ENCODE peak calls at places on chromosomes 12 and 14, in five cellular contexts. One of them, this sample, is unnamed.

GRCh38 chr12:19010726-19011125 is 118.8 kb upstream of the PLEKHA5 start:
- DNase-seq in HepG2: no peak
- DNase-seq in GM12878: no peak
- DNase-seq in K562: no peak
- DNase-seq in H1: no peak
- DNase-seq in this sample: no peak

GRCh38 chr12:92007787-92008186 is 137.9 kb downstream of the BTG1 start:
- DNase-seq in GM12878: no peak
- DNase-seq in H1: no peak
- DNase-seq in K562: no peak
- DNase-seq in HepG2: no peak
- DNase-seq in this sample: no peak

GRCh38 chr12:67034110-67034879 is 234.9 kb upstream of the CAND1 start:
- DNase-seq in HepG2: no peak
- DNase-seq in H1: no peak
- DNase-seq in K562: no peak
- DNase-seq in GM12878: no peak
- DNase-seq in this sample: no peak

GRCh38 chr14:104792101-104792884 is 3.3 kb downstream of the AKT1 start:
- DNase-seq in K562: no peak
- DNase-seq in HepG2: no peak
- DNase-seq in H1: no peak
- DNase-seq in GM12878: no peak
- DNase-seq in this sample: no peak

GRCh38 chr12:75526655-75527511 is 15.5 kb upstream of the KRR1 start:
- DNase-seq in HepG2: peak; percentile 45
- DNase-seq in K562: peak; percentile 52
- DNase-seq in GM12878: peak; percentile 54
- DNase-seq in H1: no peak
- DNase-seq in this sample: peak; percentile 40

GRCh38 chr14:91281346-91281745 is 36.8 kb upstream of the GPR68 start:
- DNase-seq in HepG2: no peak
- DNase-seq in GM12878: no peak
- DNase-seq in K562: no peak
- DNase-seq in H1: no peak
- DNase-seq in this sample: no peak

GRCh38 chr12:120229071-120229582 is 28.2 kb upstream of the RPLP0 start:
- DNase-seq in K562: peak; percentile 97
- DNase-seq in H1: no peak
- DNase-seq in HepG2: peak; percentile 67
- DNase-seq in GM12878: no peak
- DNase-seq in this sample: no peak

GRCh38 chr12:68119724-68120211 is 39.8 kb downstream of the IFNG start:
- DNase-seq in HepG2: no peak
- DNase-seq in H1: no peak
- DNase-seq in GM12878: peak; percentile 73
- DNase-seq in K562: no peak
- DNase-seq in this sample: no peak

GRCh38 chr14:59126714-59127436 is 61.6 kb upstream of the DAAM1 start:
- DNase-seq in H1: no peak
- DNase-seq in HepG2: peak; percentile 61
- DNase-seq in K562: peak; percentile 55
- DNase-seq in GM12878: no peak
- DNase-seq in this sample: peak; percentile 61

GRCh38 chr12:106769078-106769477 is 5.4 kb upstream of the RIC8B start:
- DNase-seq in H1: peak; percentile 46
- DNase-seq in GM12878: no peak
- DNase-seq in K562: no peak
- DNase-seq in HepG2: peak; percentile 66
- DNase-seq in this sample: no peak

GRCh38 chr12:14554281-14555008 is 13.2 kb downstream of the PLBD1 start:
- DNase-seq in H1: no peak
- DNase-seq in K562: peak; percentile 44
- DNase-seq in HepG2: no peak
- DNase-seq in GM12878: no peak
- DNase-seq in this sample: peak; percentile 13

GRCh38 chr14:56794557-56795283 is 15.6 kb downstream of the OTX2 start:
- DNase-seq in HepG2: no peak
- DNase-seq in GM12878: no peak
- DNase-seq in H1: peak; percentile 81
- DNase-seq in K562: no peak
- DNase-seq in this sample: no peak

GRCh38 chr12:22271036-22271435 is 63.5 kb downstream of the ST8SIA1 start:
- DNase-seq in GM12878: no peak
- DNase-seq in K562: no peak
- DNase-seq in H1: no peak
- DNase-seq in HepG2: no peak
- DNase-seq in this sample: no peak

GRCh38 chr12:93848453-93849120 is 171.4 kb downstream of the CRADD start:
- DNase-seq in HepG2: no peak
- DNase-seq in H1: no peak
- DNase-seq in K562: no peak
- DNase-seq in GM12878: no peak
- DNase-seq in this sample: no peak

GRCh38 chr12:14960548-14961465 is 594 bp downstream of the ARHGDIB start:
- DNase-seq in HepG2: no peak
- DNase-seq in K562: peak; percentile 37
- DNase-seq in GM12878: no peak
- DNase-seq in H1: no peak
- DNase-seq in this sample: no peak

GRCh38 chr12:48917857-48918537 is 7.3 kb downstream of the FKBP11 start:
- DNase-seq in K562: no peak
- DNase-seq in H1: no peak
- DNase-seq in GM12878: no peak
- DNase-seq in HepG2: no peak
- DNase-seq in this sample: no peak

GRCh38 chr14:70707138-70708038 is 65.7 kb downstream of the TTC9 start:
- DNase-seq in H1: no peak
- DNase-seq in GM12878: peak; percentile 93
- DNase-seq in K562: peak; percentile 3
- DNase-seq in HepG2: peak; percentile 93
- DNase-seq in this sample: peak; percentile 27

GRCh38 chr12:127650626-127651025 is 616.3 kb upstream of the TMEM132C start:
- DNase-seq in GM12878: no peak
- DNase-seq in H1: no peak
- DNase-seq in K562: no peak
- DNase-seq in HepG2: no peak
- DNase-seq in this sample: no peak

GRCh38 chr12:25958254-25959068 is at the start of gene RASSF8:
- DNase-seq in GM12878: no peak
- DNase-seq in K562: peak; percentile 64
- DNase-seq in HepG2: peak; percentile 23
- DNase-seq in H1: peak; percentile 79
- DNase-seq in this sample: no peak

GRCh38 chr12:27973487-27973890 is 956 bp upstream of the PTHLH start:
- DNase-seq in HepG2: no peak
- DNase-seq in GM12878: no peak
- DNase-seq in K562: no peak
- DNase-seq in H1: no peak
- DNase-seq in this sample: no peak

GRCh38 chr14:102760485-102761193 is 16.6 kb upstream of the TRAF3 start:
- DNase-seq in GM12878: no peak
- DNase-seq in K562: no peak
- DNase-seq in H1: peak; percentile 74
- DNase-seq in HepG2: no peak
- DNase-seq in this sample: no peak

GRCh38 chr12:93889516-93890202 is 212.5 kb downstream of the CRADD start:
- DNase-seq in HepG2: no peak
- DNase-seq in H1: no peak
- DNase-seq in GM12878: no peak
- DNase-seq in K562: no peak
- DNase-seq in this sample: no peak

GRCh38 chr14:35419429-35419841 is 14.9 kb upstream of the NFKBIA start:
- DNase-seq in GM12878: no peak
- DNase-seq in H1: no peak
- DNase-seq in HepG2: peak; percentile 52
- DNase-seq in K562: no peak
- DNase-seq in this sample: no peak

GRCh38 chr14:20750194-20750593 is 4.5 kb downstream of the EDDM3A start:
- DNase-seq in K562: no peak
- DNase-seq in GM12878: no peak
- DNase-seq in HepG2: no peak
- DNase-seq in H1: no peak
- DNase-seq in this sample: no peak

GRCh38 chr12:52032797-52033505 is 18.3 kb upstream of the NR4A1 start:
- DNase-seq in H1: peak; percentile 90
- DNase-seq in GM12878: peak; percentile 55
- DNase-seq in K562: peak; percentile 96
- DNase-seq in HepG2: peak; percentile 90
- DNase-seq in this sample: peak; percentile 89

GRCh38 chr12:33472299-33472698 is 32.7 kb upstream of the SYT10 start:
- DNase-seq in GM12878: no peak
- DNase-seq in HepG2: no peak
- DNase-seq in H1: no peak
- DNase-seq in K562: no peak
- DNase-seq in this sample: no peak

GRCh38 chr14:90491221-90491867 is 94.5 kb downstream of the CALM1 start:
- DNase-seq in GM12878: no peak
- DNase-seq in H1: peak; percentile 39
- DNase-seq in HepG2: no peak
- DNase-seq in K562: no peak
- DNase-seq in this sample: no peak

GRCh38 chr12:65631621-65632111 is 192.6 kb upstream of the HMGA2 start:
- DNase-seq in H1: no peak
- DNase-seq in GM12878: no peak
- DNase-seq in HepG2: peak; percentile 91
- DNase-seq in K562: no peak
- DNase-seq in this sample: peak; percentile 97

GRCh38 chr14:38951451-38951850 is 151.6 kb downstream of the SEC23A start:
- DNase-seq in GM12878: no peak
- DNase-seq in HepG2: no peak
- DNase-seq in H1: no peak
- DNase-seq in K562: no peak
- DNase-seq in this sample: no peak

GRCh38 chr14:24814944-24815343 is 181.0 kb upstream of the GZMB start:
- DNase-seq in HepG2: no peak
- DNase-seq in K562: no peak
- DNase-seq in H1: no peak
- DNase-seq in GM12878: no peak
- DNase-seq in this sample: no peak

GRCh38 chr14:24816011-24816928 is 182.3 kb upstream of the GZMB start:
- DNase-seq in K562: no peak
- DNase-seq in GM12878: no peak
- DNase-seq in HepG2: peak; percentile 100
- DNase-seq in H1: no peak
- DNase-seq in this sample: no peak

GRCh38 chr14:24815543-24815942 is 181.6 kb upstream of the GZMB start:
- DNase-seq in HepG2: no peak
- DNase-seq in H1: no peak
- DNase-seq in K562: no peak
- DNase-seq in GM12878: no peak
- DNase-seq in this sample: no peak

GRCh38 chr14:24813819-24814259 is 179.8 kb upstream of the GZMB start:
- DNase-seq in K562: no peak
- DNase-seq in H1: no peak
- DNase-seq in HepG2: peak; percentile 76
- DNase-seq in GM12878: no peak
- DNase-seq in this sample: no peak

GRCh38 chr14:24813089-24813815 is 179.3 kb upstream of the GZMB start:
- DNase-seq in H1: no peak
- DNase-seq in GM12878: no peak
- DNase-seq in K562: no peak
- DNase-seq in HepG2: no peak
- DNase-seq in this sample: no peak
- TF ChIP-seq ZNF274 in H1: no peak
- TF ChIP-seq ZNF274 in GM12878: no peak
- TF ChIP-seq ZNF274 in K562: no peak
- TF ChIP-seq ZNF274 in HepG2: no peak
- TF ChIP-seq ZNF274 in this sample: no peak

DNA sequence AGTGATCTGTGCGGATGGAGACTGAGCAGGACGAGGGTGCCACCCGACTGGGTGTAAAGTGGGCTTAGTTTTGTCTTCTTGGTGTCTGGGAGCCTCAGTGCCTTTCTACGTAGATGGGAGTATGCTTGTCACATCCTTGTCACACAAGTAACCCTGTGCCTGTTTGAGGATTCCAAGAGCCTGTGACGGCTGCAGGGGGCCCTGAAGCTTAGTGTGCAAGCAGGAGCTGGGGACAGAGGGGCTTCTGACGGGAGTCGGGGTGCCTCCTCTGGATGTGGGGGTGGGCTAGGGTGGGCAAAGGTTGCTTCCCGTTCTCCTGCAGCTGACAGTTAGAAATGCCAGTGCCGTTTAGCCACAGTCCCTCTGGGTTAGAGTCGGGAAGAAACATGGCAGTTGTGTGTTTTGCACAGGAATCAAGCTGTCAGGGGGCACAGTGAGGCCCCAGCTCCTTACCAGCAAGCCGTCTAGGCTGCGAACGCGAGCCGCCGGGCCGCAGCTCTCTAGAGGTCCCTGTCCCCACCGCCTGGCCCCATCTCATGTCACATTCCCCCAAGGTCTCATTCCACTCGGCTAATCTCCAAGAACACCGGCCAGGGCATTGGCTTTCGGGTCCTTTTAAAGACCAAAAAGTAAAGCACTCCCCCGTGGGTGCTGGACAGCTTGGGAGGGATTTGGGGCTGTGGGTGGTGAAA is 7.0 kb downstream of the RTL1 start:
- DNase-seq in GM12878: no peak
- DNase-seq in H1: peak; percentile 43
- DNase-seq in K562: no peak
- DNase-seq in HepG2: no peak
- DNase-seq in this sample: no peak
- TF ChIP-seq JUND in GM12878: no peak
- TF ChIP-seq JUND in H1: no peak
- TF ChIP-seq JUND in K562: no peak
- TF ChIP-seq JUND in HepG2: no peak
- TF ChIP-seq JUND in this sample: no peak

GRCh38 chr12:43982544-43982943 is 146.7 kb downstream of the TMEM117 start:
- DNase-seq in K562: no peak
- DNase-seq in GM12878: no peak
- DNase-seq in HepG2: no peak
- DNase-seq in H1: no peak
- DNase-seq in this sample: no peak
- TF ChIP-seq ZNF274 in K562: no peak
- TF ChIP-seq ZNF274 in GM12878: no peak
- TF ChIP-seq ZNF274 in HepG2: no peak
- TF ChIP-seq ZNF274 in H1: no peak
- TF ChIP-seq ZNF274 in this sample: no peak

DNA sequence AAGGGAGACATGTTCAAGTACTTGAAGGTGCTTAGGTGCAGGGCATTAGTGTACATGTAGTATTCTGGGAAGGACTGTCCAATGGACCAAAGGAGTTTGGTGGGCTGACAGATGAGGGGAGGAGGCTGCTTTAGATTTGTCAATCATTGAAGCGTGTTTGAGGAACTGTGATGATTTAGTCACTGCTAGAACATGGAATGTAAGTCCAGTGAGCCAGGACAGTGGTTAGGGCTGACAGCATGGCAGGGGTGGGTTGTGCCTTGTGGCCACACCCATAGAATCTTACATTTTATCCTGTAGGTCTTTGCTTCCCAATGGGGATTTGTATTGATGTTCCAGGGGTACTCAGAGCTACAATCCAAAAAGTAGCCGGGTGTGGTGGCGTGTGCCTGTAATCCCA is 24.6 kb downstream of the DIP2B start:
- DNase-seq in H1: no peak
- DNase-seq in GM12878: no peak
- DNase-seq in HepG2: no peak
- DNase-seq in K562: no peak
- DNase-seq in this sample: no peak
- TF ChIP-seq JUND in H1: no peak
- TF ChIP-seq JUND in GM12878: no peak
- TF ChIP-seq JUND in HepG2: no peak
- TF ChIP-seq JUND in K562: no peak
- TF ChIP-seq JUND in this sample: no peak